ENCODE peak calls at places on chromosome 1, in eight cellular contexts. C, O, F, Y, V, T, W and H are unnamed samples.

GRCh38 chr1:199151634-199152429 is 513.0 kb downstream of the PTPRC start:
- DNase-seq in C (no peak), O (no peak), F (no peak), Y (no peak), V (no peak), T (no peak), W (no peak), H (no peak)

GRCh38 chr1:246947255-246947654 is 15.5 kb upstream of the AHCTF1 start:
- DNase-seq in C (peak; percentile 19), O (peak; percentile 87), F (no peak), Y (peak; percentile 39), V (no peak), T (no peak), W (peak; percentile 76), H (peak; percentile 11)

GRCh38 chr1:45265244-45265643 is 58.8 kb upstream of the ZSWIM5 start:
- DNase-seq in C (no peak), O (no peak), F (no peak), Y (no peak), V (no peak), T (no peak), W (no peak), H (no peak)

GRCh38 chr1:5513891-5514515 is 478.2 kb downstream of the NPHP4 start:
- DNase-seq in C (no peak), O (no peak), F (no peak), Y (peak; percentile 31), V (no peak), T (no peak), W (no peak), H (no peak)

GRCh38 chr1:116775116-116775752 is 21.0 kb downstream of the CD2 start:
- DNase-seq in C (no peak), O (no peak), F (no peak), Y (no peak), V (no peak), T (no peak), W (no peak), H (no peak)

GRCh38 chr1:84634536-84635205 is 55.6 kb downstream of the SSX2IP start:
- DNase-seq in C (peak; percentile 97), O (no peak), F (no peak), Y (peak; percentile 69), V (peak; percentile 7), T (no peak), W (no peak), H (no peak)

GRCh38 chr1:18100493-18101063 is 7.0 kb upstream of the IGSF21 start:
- DNase-seq in C (peak; percentile 32), O (peak; percentile 48), F (peak; percentile 32), Y (peak; percentile 75), V (peak; percentile 54), T (no peak), W (peak; percentile 60), H (peak; percentile 47)

GRCh38 chr1:107879338-107879737 is 85.6 kb downstream of the VAV3 start:
- DNase-seq in C (peak; percentile 30), O (no peak), F (no peak), Y (no peak), V (no peak), T (no peak), W (no peak), H (no peak)

GRCh38 chr1:54887665-54888071 is 673 bp upstream of the DHCR24 start:
- DNase-seq in C (peak; percentile 75), O (no peak), F (no peak), Y (peak; percentile 37), V (no peak), T (peak; percentile 71), W (no peak), H (no peak)

GRCh38 chr1:167369933-167370332 is 148.4 kb downstream of the CD247 start:
- DNase-seq in C (peak; percentile 54), O (no peak), F (no peak), Y (no peak), V (no peak), T (no peak), W (no peak), H (no peak)

GRCh38 chr1:173043253-173043652 is 7.5 kb downstream of the TNFSF18 start:
- DNase-seq in C (peak; percentile 57), O (peak; percentile 74), F (no peak), Y (no peak), V (peak; percentile 19), T (no peak), W (peak; percentile 33), H (no peak)

GRCh38 chr1:173044656-173045055 is 6.1 kb downstream of the TNFSF18 start:
- DNase-seq in C (no peak), O (no peak), F (no peak), Y (no peak), V (no peak), T (no peak), W (no peak), H (no peak)

GRCh38 chr1:173039621-173040020 is 11.1 kb downstream of the TNFSF18 start:
- DNase-seq in C (peak; percentile 67), O (no peak), F (no peak), Y (no peak), V (no peak), T (no peak), W (no peak), H (no peak)

GRCh38 chr1:173038875-173039554 is 11.7 kb downstream of the TNFSF18 start:
- DNase-seq in C (peak; percentile 24), O (no peak), F (no peak), Y (no peak), V (no peak), T (no peak), W (no peak), H (no peak)

DNA sequence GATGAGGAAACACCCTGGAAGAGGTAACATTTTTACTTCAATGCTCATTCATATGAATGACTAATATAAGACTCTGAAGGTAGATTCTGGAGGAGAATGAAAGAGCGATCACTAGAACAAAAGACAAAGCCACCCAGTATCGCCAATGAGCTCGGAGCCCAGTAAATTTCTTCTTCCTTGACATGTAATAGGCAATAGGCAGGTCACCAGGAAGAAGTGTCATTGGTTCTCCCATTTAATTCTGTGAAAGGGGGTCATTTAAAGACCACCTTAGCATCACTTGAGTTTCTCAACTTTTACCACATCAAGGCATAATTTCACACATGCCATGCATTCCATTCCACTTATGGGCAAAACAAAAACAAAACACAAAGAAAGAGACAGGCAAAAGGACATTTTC is 7.9 kb downstream of the TNFSF18 start:
- DNase-seq in C (peak; percentile 49), O (peak; percentile 63), F (no peak), Y (no peak), V (no peak), T (no peak), W (no peak), H (no peak)
- TF ChIP-seq CTCF in C (no peak), O (no peak), F (no peak), Y (no peak), V (no peak), T (no peak), W (no peak), H (no peak)

DNA sequence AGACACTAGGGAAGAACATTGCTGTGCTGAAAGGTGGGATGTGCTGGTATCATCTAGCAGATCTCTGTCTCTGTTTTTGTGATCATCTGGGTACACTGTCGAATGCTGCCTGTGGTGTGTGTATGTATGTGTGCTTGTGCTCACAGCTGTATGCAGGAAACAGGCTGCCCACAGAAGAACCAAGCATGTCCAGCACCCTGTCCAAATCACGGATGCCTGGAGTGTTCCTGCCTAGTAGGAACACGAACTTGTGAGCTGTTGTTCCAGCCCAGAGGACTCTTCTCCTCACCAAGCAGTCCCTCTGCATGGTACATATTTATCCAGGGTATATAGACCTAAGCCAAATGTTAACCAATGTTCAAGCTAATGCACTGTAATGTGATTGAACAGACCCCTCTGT is 1.6 kb downstream of the BRINP2 start:
- DNase-seq in C (no peak), O (no peak), F (no peak), Y (no peak), V (no peak), T (no peak), W (no peak), H (no peak)
- H3K4me3 ChIP-seq in C (no peak overlapping the region), O (no peak overlapping the region), F (no peak overlapping the region), Y (no peak overlapping the region), V (no peak overlapping the region), T (no peak overlapping the region), W (no peak overlapping the region), H (no peak overlapping the region)

GRCh38 chr1:243396876-243397275 is 141.0 kb downstream of the SDCCAG8 start:
- DNase-seq in C (no peak), O (no peak), F (no peak), Y (no peak), V (no peak), T (no peak), W (no peak), H (no peak)

GRCh38 chr1:243402868-243403267 is 147.0 kb downstream of the SDCCAG8 start:
- DNase-seq in C (no peak), O (no peak), F (no peak), Y (no peak), V (no peak), T (no peak), W (no peak), H (no peak)

GRCh38 chr1:243397613-243398321 is 141.9 kb downstream of the SDCCAG8 start:
- DNase-seq in C (no peak), O (no peak), F (no peak), Y (no peak), V (no peak), T (no peak), W (no peak), H (no peak)

GRCh38 chr1:243396424-243396823 is 140.6 kb downstream of the SDCCAG8 start:
- DNase-seq in C (no peak), O (no peak), F (no peak), Y (no peak), V (no peak), T (no peak), W (no peak), H (no peak)

DNA sequence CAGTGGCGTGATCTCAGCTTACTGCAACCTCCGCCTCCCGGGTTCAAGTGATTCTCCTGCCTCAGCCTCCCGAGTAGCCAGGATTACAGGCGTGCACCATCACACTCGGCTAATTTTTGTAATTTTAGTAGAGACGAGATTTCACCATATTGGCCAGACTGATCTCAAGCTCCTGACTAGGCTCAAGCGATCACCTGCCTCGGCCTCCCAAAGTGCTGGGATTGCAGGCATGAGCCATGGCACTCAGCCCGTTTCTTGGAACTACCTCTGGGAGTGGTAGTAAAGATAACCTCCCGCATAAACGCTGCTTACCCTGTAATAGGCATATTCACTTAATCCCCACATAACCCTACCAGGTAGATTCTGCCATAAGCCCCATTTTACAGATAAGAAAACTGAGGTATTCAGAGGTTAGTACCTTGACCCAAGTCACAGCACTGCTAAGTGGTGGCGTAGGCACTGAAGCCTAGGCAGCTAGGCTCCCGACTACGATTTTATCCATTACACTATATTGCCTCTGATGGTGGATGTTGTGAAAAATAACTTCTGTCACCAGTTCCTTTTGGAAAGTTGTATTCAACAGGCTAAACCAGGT is 143.8 kb downstream of the SDCCAG8 start:
- DNase-seq in C (no peak), O (no peak), F (no peak), Y (no peak), V (no peak), T (no peak), W (no peak), H (no peak)
- TF ChIP-seq CTCF in C (no peak), O (no peak), F (no peak), Y (no peak), V (no peak), T (no peak), W (no peak), H (no peak)

DNA sequence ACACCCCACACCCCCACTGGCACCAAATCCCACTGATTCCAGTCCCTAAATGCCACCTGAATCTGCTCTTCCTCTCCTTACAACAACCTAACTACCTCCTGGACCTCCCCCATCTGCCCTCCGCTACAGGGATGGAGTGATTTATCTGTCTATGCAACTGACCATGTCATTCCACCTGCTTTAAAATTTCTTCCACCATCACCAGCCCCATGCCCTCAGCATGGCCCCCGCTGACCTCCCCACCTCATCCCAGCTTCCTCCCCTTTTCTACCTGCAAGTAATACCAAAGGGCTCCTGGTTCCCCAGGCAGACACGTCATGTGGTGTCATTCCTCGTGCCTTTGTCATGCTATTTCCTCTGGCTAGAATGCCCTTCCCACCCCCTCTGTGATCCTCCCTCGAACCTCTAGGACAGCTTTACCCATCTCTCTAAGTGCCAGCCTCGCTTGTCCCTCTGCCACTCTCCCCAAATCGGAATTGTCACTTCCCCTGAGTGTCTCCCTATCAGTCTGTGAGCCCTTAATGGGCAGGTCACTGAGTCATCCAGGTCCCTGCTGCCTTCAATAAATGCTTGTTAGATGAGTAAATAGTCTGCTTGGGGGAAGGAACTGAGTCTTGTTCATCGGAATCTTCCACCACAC is 3.7 kb downstream of the GJB4 start:
- DNase-seq in C (peak; percentile 95), O (peak; percentile 23), F (no peak), Y (peak; percentile 70), V (peak; percentile 59), T (no peak), W (peak; percentile 24), H (no peak)
- H3K4me3 ChIP-seq in C (no peak overlapping the region), O (no peak overlapping the region), F (no peak overlapping the region), Y (no peak overlapping the region), V (peak overlapping the region; percentile 4), T (no peak overlapping the region), W (no peak overlapping the region), H (no peak overlapping the region)